ENCODE peak calls at places on chromosomes 4 and X, in nine cellular contexts. One of them, this sample, is unnamed.

GRCh38 chrX:101078716-101079115 is at the start of gene TMEM35A:
- DNase-seq in activated T-cell treated with anti-CD3 and anti-CD28 coated beads for 48 hours: no peak
- DNase-seq in HT1080: no peak
- DNase-seq in AG09319: no peak
- DNase-seq in activated CD8-positive, alpha-beta T cell treated with anti-CD3 and anti-CD28 coated beads, Interleukin-2, amount 10 ng/mL, durations not matched to agents 7 days and 5 days: no peak
- DNase-seq in activated CD8-positive, alpha-beta memory T cell treated with anti-CD3 and anti-CD28 coated beads for 48 hours: no peak
- DNase-seq in stimulated activated CD4-positive, alpha-beta T cell treated with anti-CD3 and anti-CD28 coated beads, TNF-alpha, amount 100 ng/mL, for 48 hours: no peak
- DNase-seq in IMR-90: peak; percentile 51
- DNase-seq in breast epithelium: no peak
- DNase-seq in this sample: no peak

GRCh38 chr4:146381263-146381872 is 140.4 kb downstream of the SLC10A7 start:
- DNase-seq in activated T-cell treated with anti-CD3 and anti-CD28 coated beads for 48 hours: no peak
- DNase-seq in HT1080: peak; percentile 60
- DNase-seq in AG09319: no peak
- DNase-seq in activated CD8-positive, alpha-beta T cell treated with anti-CD3 and anti-CD28 coated beads, Interleukin-2, amount 10 ng/mL, durations not matched to agents 7 days and 5 days: no peak
- DNase-seq in activated CD8-positive, alpha-beta memory T cell treated with anti-CD3 and anti-CD28 coated beads for 48 hours: no peak
- DNase-seq in stimulated activated CD4-positive, alpha-beta T cell treated with anti-CD3 and anti-CD28 coated beads, TNF-alpha, amount 100 ng/mL, for 48 hours: no peak
- DNase-seq in IMR-90: peak; percentile 8
- DNase-seq in breast epithelium: no peak
- DNase-seq in this sample: peak; percentile 28

GRCh38 chr4:6200011-6200921 is at the start of gene JAKMIP1:
- DNase-seq in activated T-cell treated with anti-CD3 and anti-CD28 coated beads for 48 hours: peak; percentile 82
- DNase-seq in HT1080: no peak
- DNase-seq in AG09319: peak; percentile 2
- DNase-seq in activated CD8-positive, alpha-beta T cell treated with anti-CD3 and anti-CD28 coated beads, Interleukin-2, amount 10 ng/mL, durations not matched to agents 7 days and 5 days: peak; percentile 85
- DNase-seq in activated CD8-positive, alpha-beta memory T cell treated with anti-CD3 and anti-CD28 coated beads for 48 hours: peak; percentile 73
- DNase-seq in stimulated activated CD4-positive, alpha-beta T cell treated with anti-CD3 and anti-CD28 coated beads, TNF-alpha, amount 100 ng/mL, for 48 hours: peak; percentile 75
- DNase-seq in IMR-90: peak; percentile 46
- DNase-seq in breast epithelium: no peak
- DNase-seq in this sample: no peak

GRCh38 chr4:7803992-7804758 is 135.5 kb downstream of the AFAP1 start:
- DNase-seq in activated T-cell treated with anti-CD3 and anti-CD28 coated beads for 48 hours: peak; percentile 80
- DNase-seq in HT1080: peak; percentile 53
- DNase-seq in AG09319: no peak
- DNase-seq in activated CD8-positive, alpha-beta T cell treated with anti-CD3 and anti-CD28 coated beads, Interleukin-2, amount 10 ng/mL, durations not matched to agents 7 days and 5 days: peak; percentile 84
- DNase-seq in activated CD8-positive, alpha-beta memory T cell treated with anti-CD3 and anti-CD28 coated beads for 48 hours: peak; percentile 74
- DNase-seq in stimulated activated CD4-positive, alpha-beta T cell treated with anti-CD3 and anti-CD28 coated beads, TNF-alpha, amount 100 ng/mL, for 48 hours: peak; percentile 85
- DNase-seq in IMR-90: peak; percentile 80
- DNase-seq in breast epithelium: peak; percentile 85
- DNase-seq in this sample: peak; percentile 62

GRCh38 chr4:74794341-74794801 is at the start of gene BTC:
- DNase-seq in activated T-cell treated with anti-CD3 and anti-CD28 coated beads for 48 hours: no peak
- DNase-seq in HT1080: peak; percentile 52
- DNase-seq in AG09319: no peak
- DNase-seq in activated CD8-positive, alpha-beta T cell treated with anti-CD3 and anti-CD28 coated beads, Interleukin-2, amount 10 ng/mL, durations not matched to agents 7 days and 5 days: no peak
- DNase-seq in activated CD8-positive, alpha-beta memory T cell treated with anti-CD3 and anti-CD28 coated beads for 48 hours: no peak
- DNase-seq in stimulated activated CD4-positive, alpha-beta T cell treated with anti-CD3 and anti-CD28 coated beads, TNF-alpha, amount 100 ng/mL, for 48 hours: no peak
- DNase-seq in IMR-90: no peak
- DNase-seq in breast epithelium: peak; percentile 61
- DNase-seq in this sample: no peak

GRCh38 chr4:72442715-72443114 is 126.3 kb downstream of the ADAMTS3 start:
- DNase-seq in activated T-cell treated with anti-CD3 and anti-CD28 coated beads for 48 hours: no peak
- DNase-seq in HT1080: peak; percentile 60
- DNase-seq in AG09319: no peak
- DNase-seq in activated CD8-positive, alpha-beta T cell treated with anti-CD3 and anti-CD28 coated beads, Interleukin-2, amount 10 ng/mL, durations not matched to agents 7 days and 5 days: no peak
- DNase-seq in activated CD8-positive, alpha-beta memory T cell treated with anti-CD3 and anti-CD28 coated beads for 48 hours: no peak
- DNase-seq in stimulated activated CD4-positive, alpha-beta T cell treated with anti-CD3 and anti-CD28 coated beads, TNF-alpha, amount 100 ng/mL, for 48 hours: no peak
- DNase-seq in IMR-90: no peak
- DNase-seq in breast epithelium: no peak
- DNase-seq in this sample: no peak

GRCh38 chrX:96791559-96791958 is 92.1 kb upstream of the RPA4 start:
- DNase-seq in activated T-cell treated with anti-CD3 and anti-CD28 coated beads for 48 hours: no peak
- DNase-seq in HT1080: peak; percentile 1
- DNase-seq in AG09319: no peak
- DNase-seq in activated CD8-positive, alpha-beta T cell treated with anti-CD3 and anti-CD28 coated beads, Interleukin-2, amount 10 ng/mL, durations not matched to agents 7 days and 5 days: no peak
- DNase-seq in activated CD8-positive, alpha-beta memory T cell treated with anti-CD3 and anti-CD28 coated beads for 48 hours: no peak
- DNase-seq in stimulated activated CD4-positive, alpha-beta T cell treated with anti-CD3 and anti-CD28 coated beads, TNF-alpha, amount 100 ng/mL, for 48 hours: no peak
- DNase-seq in IMR-90: peak; percentile 16
- DNase-seq in breast epithelium: no peak
- DNase-seq in this sample: no peak

GRCh38 chr4:13866881-13867280 is 239.4 kb upstream of the BOD1L1 start:
- DNase-seq in activated T-cell treated with anti-CD3 and anti-CD28 coated beads for 48 hours: no peak
- DNase-seq in HT1080: peak; percentile 22
- DNase-seq in AG09319: peak; percentile 29
- DNase-seq in activated CD8-positive, alpha-beta T cell treated with anti-CD3 and anti-CD28 coated beads, Interleukin-2, amount 10 ng/mL, durations not matched to agents 7 days and 5 days: no peak
- DNase-seq in activated CD8-positive, alpha-beta memory T cell treated with anti-CD3 and anti-CD28 coated beads for 48 hours: no peak
- DNase-seq in stimulated activated CD4-positive, alpha-beta T cell treated with anti-CD3 and anti-CD28 coated beads, TNF-alpha, amount 100 ng/mL, for 48 hours: no peak
- DNase-seq in IMR-90: peak; percentile 32
- DNase-seq in breast epithelium: no peak
- DNase-seq in this sample: no peak

GRCh38 chr4:19095491-19096046 is 1074.0 kb upstream of the LCORL start:
- DNase-seq in activated T-cell treated with anti-CD3 and anti-CD28 coated beads for 48 hours: no peak
- DNase-seq in HT1080: no peak
- DNase-seq in AG09319: no peak
- DNase-seq in activated CD8-positive, alpha-beta T cell treated with anti-CD3 and anti-CD28 coated beads, Interleukin-2, amount 10 ng/mL, durations not matched to agents 7 days and 5 days: no peak
- DNase-seq in activated CD8-positive, alpha-beta memory T cell treated with anti-CD3 and anti-CD28 coated beads for 48 hours: no peak
- DNase-seq in stimulated activated CD4-positive, alpha-beta T cell treated with anti-CD3 and anti-CD28 coated beads, TNF-alpha, amount 100 ng/mL, for 48 hours: no peak
- DNase-seq in IMR-90: no peak
- DNase-seq in breast epithelium: no peak
- DNase-seq in this sample: no peak

GRCh38 chr4:52265781-52266525 is 214.8 kb downstream of the SPATA18 start:
- DNase-seq in activated T-cell treated with anti-CD3 and anti-CD28 coated beads for 48 hours: no peak
- DNase-seq in HT1080: no peak
- DNase-seq in AG09319: no peak
- DNase-seq in activated CD8-positive, alpha-beta T cell treated with anti-CD3 and anti-CD28 coated beads, Interleukin-2, amount 10 ng/mL, durations not matched to agents 7 days and 5 days: no peak
- DNase-seq in activated CD8-positive, alpha-beta memory T cell treated with anti-CD3 and anti-CD28 coated beads for 48 hours: no peak
- DNase-seq in stimulated activated CD4-positive, alpha-beta T cell treated with anti-CD3 and anti-CD28 coated beads, TNF-alpha, amount 100 ng/mL, for 48 hours: no peak
- DNase-seq in IMR-90: no peak
- DNase-seq in breast epithelium: no peak
- DNase-seq in this sample: no peak

GRCh38 chr4:174209296-174209695 is 74.2 kb downstream of the FBXO8 start:
- DNase-seq in activated T-cell treated with anti-CD3 and anti-CD28 coated beads for 48 hours: no peak
- DNase-seq in HT1080: no peak
- DNase-seq in AG09319: no peak
- DNase-seq in activated CD8-positive, alpha-beta T cell treated with anti-CD3 and anti-CD28 coated beads, Interleukin-2, amount 10 ng/mL, durations not matched to agents 7 days and 5 days: no peak
- DNase-seq in activated CD8-positive, alpha-beta memory T cell treated with anti-CD3 and anti-CD28 coated beads for 48 hours: no peak
- DNase-seq in stimulated activated CD4-positive, alpha-beta T cell treated with anti-CD3 and anti-CD28 coated beads, TNF-alpha, amount 100 ng/mL, for 48 hours: no peak
- DNase-seq in IMR-90: peak; percentile 1
- DNase-seq in breast epithelium: no peak
- DNase-seq in this sample: no peak

GRCh38 chr4:12852338-12853307 is 631.5 kb downstream of the RAB28 start:
- DNase-seq in activated T-cell treated with anti-CD3 and anti-CD28 coated beads for 48 hours: no peak
- DNase-seq in HT1080: peak; percentile 80
- DNase-seq in AG09319: peak; percentile 10
- DNase-seq in activated CD8-positive, alpha-beta T cell treated with anti-CD3 and anti-CD28 coated beads, Interleukin-2, amount 10 ng/mL, durations not matched to agents 7 days and 5 days: no peak
- DNase-seq in activated CD8-positive, alpha-beta memory T cell treated with anti-CD3 and anti-CD28 coated beads for 48 hours: no peak
- DNase-seq in stimulated activated CD4-positive, alpha-beta T cell treated with anti-CD3 and anti-CD28 coated beads, TNF-alpha, amount 100 ng/mL, for 48 hours: no peak
- DNase-seq in IMR-90: peak; percentile 52
- DNase-seq in breast epithelium: no peak
- DNase-seq in this sample: peak; percentile 53

GRCh38 chrX:102835504-102836146 is 101.4 kb upstream of the RAB40AL start:
- DNase-seq in activated T-cell treated with anti-CD3 and anti-CD28 coated beads for 48 hours: no peak
- DNase-seq in HT1080: peak; percentile 31
- DNase-seq in AG09319: no peak
- DNase-seq in activated CD8-positive, alpha-beta T cell treated with anti-CD3 and anti-CD28 coated beads, Interleukin-2, amount 10 ng/mL, durations not matched to agents 7 days and 5 days: peak; percentile 27
- DNase-seq in activated CD8-positive, alpha-beta memory T cell treated with anti-CD3 and anti-CD28 coated beads for 48 hours: no peak
- DNase-seq in stimulated activated CD4-positive, alpha-beta T cell treated with anti-CD3 and anti-CD28 coated beads, TNF-alpha, amount 100 ng/mL, for 48 hours: no peak
- DNase-seq in IMR-90: peak; percentile 33
- DNase-seq in breast epithelium: no peak
- DNase-seq in this sample: peak; percentile 73

GRCh38 chrX:56232221-56233082 is at the start of gene KLF8:
- DNase-seq in activated T-cell treated with anti-CD3 and anti-CD28 coated beads for 48 hours: peak; percentile 19
- DNase-seq in HT1080: no peak
- DNase-seq in AG09319: no peak
- DNase-seq in activated CD8-positive, alpha-beta T cell treated with anti-CD3 and anti-CD28 coated beads, Interleukin-2, amount 10 ng/mL, durations not matched to agents 7 days and 5 days: peak; percentile 57
- DNase-seq in activated CD8-positive, alpha-beta memory T cell treated with anti-CD3 and anti-CD28 coated beads for 48 hours: no peak
- DNase-seq in stimulated activated CD4-positive, alpha-beta T cell treated with anti-CD3 and anti-CD28 coated beads, TNF-alpha, amount 100 ng/mL, for 48 hours: peak; percentile 43
- DNase-seq in IMR-90: no peak
- DNase-seq in breast epithelium: peak; percentile 55
- DNase-seq in this sample: peak; percentile 9

GRCh38 chr4:119659576-119659975 is 31.0 kb upstream of the PDE5A start:
- DNase-seq in activated T-cell treated with anti-CD3 and anti-CD28 coated beads for 48 hours: no peak
- DNase-seq in HT1080: no peak
- DNase-seq in AG09319: peak; percentile 64
- DNase-seq in activated CD8-positive, alpha-beta T cell treated with anti-CD3 and anti-CD28 coated beads, Interleukin-2, amount 10 ng/mL, durations not matched to agents 7 days and 5 days: no peak
- DNase-seq in activated CD8-positive, alpha-beta memory T cell treated with anti-CD3 and anti-CD28 coated beads for 48 hours: no peak
- DNase-seq in stimulated activated CD4-positive, alpha-beta T cell treated with anti-CD3 and anti-CD28 coated beads, TNF-alpha, amount 100 ng/mL, for 48 hours: no peak
- DNase-seq in IMR-90: peak; percentile 94
- DNase-seq in breast epithelium: no peak
- DNase-seq in this sample: no peak

GRCh38 chrX:68355629-68355920 is 77.7 kb downstream of the OPHN1 start:
- DNase-seq in activated T-cell treated with anti-CD3 and anti-CD28 coated beads for 48 hours: no peak
- DNase-seq in HT1080: no peak
- DNase-seq in AG09319: no peak
- DNase-seq in activated CD8-positive, alpha-beta T cell treated with anti-CD3 and anti-CD28 coated beads, Interleukin-2, amount 10 ng/mL, durations not matched to agents 7 days and 5 days: no peak
- DNase-seq in activated CD8-positive, alpha-beta memory T cell treated with anti-CD3 and anti-CD28 coated beads for 48 hours: no peak
- DNase-seq in stimulated activated CD4-positive, alpha-beta T cell treated with anti-CD3 and anti-CD28 coated beads, TNF-alpha, amount 100 ng/mL, for 48 hours: no peak
- DNase-seq in IMR-90: no peak
- DNase-seq in breast epithelium: no peak
- DNase-seq in this sample: no peak